ENCODE peak calls at places on chromosomes 13 and 19, in four cellular contexts. Z is mammary epithelial cell, V is lower leg skin, R is adrenal gland. U is an unnamed sample.
A peak's percentile ranks its signal among the peaks of the same experiment; 100 is the strongest.

GRCh38 chr13:23467048-23467931 is 33.8 kb upstream of the SACS start:
- DNase-seq in Z (no peak), V (no peak), R (peak; percentile 54), U (no peak)

GRCh38 chr13:94673841-94674240 is 38.5 kb downstream of the SOX21 start:
- DNase-seq in Z (peak; percentile 27), V (no peak), R (no peak), U (no peak)

GRCh38 chr13:98981596-98982195 is 3.8 kb upstream of the DOCK9 start:
- DNase-seq in Z (no peak), V (no peak), R (no peak), U (no peak)

GRCh38 chr13:104635879-104636278 is 1569.7 kb upstream of the SLC10A2 start:
- DNase-seq in Z (no peak), V (no peak), R (no peak), U (no peak)

GRCh38 chr13:114088234-114088633 is 44.2 kb downstream of the RASA3 start:
- DNase-seq in Z (no peak), V (peak; percentile 29), R (no peak), U (no peak)

GRCh38 chr19:4452230-4452990 is 5.2 kb downstream of the UBXN6 start:
- DNase-seq in Z (no peak), V (no peak), R (no peak), U (no peak)

GRCh38 chr19:51965583-51965982 is 21.1 kb downstream of the ZNF350 start:
- DNase-seq in Z (no peak), V (no peak), R (no peak), U (no peak)

GRCh38 chr19:38617764-38618589 is at the start of gene MAP4K1:
- DNase-seq in Z (no peak), V (peak; percentile 90), R (peak; percentile 65), U (no peak)

GRCh38 chr19:54470991-54471782 is 1.9 kb downstream of the CDC42EP5 start:
- DNase-seq in Z (no peak), V (peak; percentile 91), R (no peak), U (peak; percentile 52)

GRCh38 chr19:38989066-38989605 is 13.6 kb upstream of the FBXO17 start:
- DNase-seq in Z (no peak), V (no peak), R (no peak), U (peak; percentile 61)

GRCh38 chr13:62375653-62376052 is 960.0 kb upstream of the PCDH20 start:
- DNase-seq in Z (no peak), V (no peak), R (no peak), U (no peak)

GRCh38 chr13:101258509-101258908 is 157.8 kb downstream of the NALCN start:
- DNase-seq in Z (no peak), V (no peak), R (no peak), U (no peak)

GRCh38 chr13:101262306-101262705 is 154.0 kb downstream of the NALCN start:
- DNase-seq in Z (no peak), V (no peak), R (no peak), U (no peak)

DNA sequence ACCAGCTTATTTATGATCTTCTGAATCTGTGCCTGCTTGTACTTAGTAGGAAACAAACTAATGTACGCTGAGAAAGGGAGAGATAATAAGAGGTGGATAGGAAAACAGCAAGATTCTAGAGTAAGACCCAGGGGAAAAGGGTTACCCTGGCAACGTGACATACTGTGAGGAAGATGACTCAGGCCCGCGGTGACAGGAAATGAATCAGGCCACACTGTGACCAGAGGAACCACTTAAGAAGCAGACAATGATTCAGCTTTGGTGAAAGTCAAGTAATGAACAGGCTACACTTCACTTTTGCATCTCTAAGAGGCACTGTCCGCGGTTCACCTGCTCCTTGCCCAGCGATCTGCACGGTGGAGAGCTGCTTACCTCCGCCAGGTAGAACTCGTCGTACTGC is 158.2 kb downstream of the NALCN start:
- DNase-seq in Z (peak; percentile 64), V (no peak), R (no peak), U (peak; percentile 31)
- TF ChIP-seq CTCF in Z (no peak), V (no peak), R (no peak), U (no peak)

DNA sequence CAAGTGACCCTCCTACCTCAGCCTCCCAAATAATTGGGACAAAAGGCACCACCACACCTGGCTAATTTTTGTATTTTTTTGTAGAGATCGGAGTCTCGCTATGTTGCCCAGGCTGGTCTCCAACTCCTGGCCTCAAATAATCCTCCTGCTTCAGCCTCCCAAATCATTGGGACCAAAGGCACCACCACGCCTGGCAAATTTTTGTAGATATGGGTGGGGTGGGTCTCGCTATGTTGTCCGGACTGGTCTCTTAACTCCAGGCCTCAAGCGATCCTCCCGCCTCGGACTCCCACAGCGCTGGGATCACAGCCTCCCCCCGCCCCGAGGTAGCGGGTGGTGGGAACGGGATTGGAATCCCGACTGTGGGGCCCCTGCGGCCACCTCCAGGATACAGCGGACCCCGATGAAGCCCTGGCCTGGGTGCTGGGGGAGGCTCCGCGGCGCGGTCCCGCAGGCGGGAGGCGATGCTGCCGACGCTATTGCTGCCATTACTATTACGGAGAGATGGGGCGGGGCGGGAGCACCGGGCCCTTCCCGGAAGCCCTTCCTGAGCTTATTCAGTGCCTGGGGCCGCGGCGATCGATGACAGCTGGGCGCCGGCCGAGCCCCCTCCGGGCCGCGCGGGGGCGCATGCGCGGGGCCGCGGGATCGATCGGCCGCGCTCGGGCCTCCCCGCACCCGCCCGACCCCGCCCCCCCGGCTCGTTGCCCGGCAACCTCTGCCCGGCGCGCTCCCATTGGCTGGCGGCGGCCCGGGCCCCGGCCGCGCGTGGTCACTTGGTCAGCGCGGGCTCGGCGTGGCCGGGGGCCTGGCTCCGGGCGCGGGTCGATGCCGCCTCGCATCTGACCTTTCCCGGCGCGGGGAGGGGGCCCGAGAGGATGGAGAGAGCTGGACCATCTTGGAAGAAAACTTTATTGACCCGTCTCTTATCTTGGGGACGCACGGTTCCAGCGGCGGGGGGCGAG is 27.9 kb upstream of the ONECUT3 start:
- DNase-seq in Z (peak; percentile 27), V (no peak), R (peak; percentile 69), U (peak; percentile 75)
- TF ChIP-seq CTCF in Z (peak; percentile 2), V (no peak), R (no peak), U (no peak)

GRCh38 chr13:27171830-27172494 is 351 bp upstream of the USP12 start:
- DNase-seq in Z (peak; percentile 88), V (peak; percentile 98), R (peak; percentile 93), U (peak; percentile 90)
- TF ChIP-seq CTCF in Z (peak; percentile 22), V (no peak), R (no peak), U (no peak)

GRCh38 chr19:18519962-18520847 is 1.7 kb downstream of the ELL start:
- DNase-seq in Z (peak; percentile 77), V (peak; percentile 91), R (peak; percentile 85), U (peak; percentile 71)
- TF ChIP-seq CTCF in Z (peak; percentile 83), V (no peak), R (peak; percentile 72), U (peak; percentile 59)

GRCh38 chr19:41089955-41090354 is 1.7 kb downstream of the CYP2A13 start:
- DNase-seq in Z (no peak), V (no peak), R (no peak), U (peak; percentile 27)
- TF ChIP-seq CTCF in Z (no peak), V (no peak), R (no peak), U (no peak)

GRCh38 chr13:41596190-41596589 is 138.8 kb downstream of the RGCC start:
- DNase-seq in Z (no peak), V (no peak), R (no peak), U (no peak)
- TF ChIP-seq CTCF in Z (no peak), V (no peak), R (no peak), U (no peak)

DNA sequence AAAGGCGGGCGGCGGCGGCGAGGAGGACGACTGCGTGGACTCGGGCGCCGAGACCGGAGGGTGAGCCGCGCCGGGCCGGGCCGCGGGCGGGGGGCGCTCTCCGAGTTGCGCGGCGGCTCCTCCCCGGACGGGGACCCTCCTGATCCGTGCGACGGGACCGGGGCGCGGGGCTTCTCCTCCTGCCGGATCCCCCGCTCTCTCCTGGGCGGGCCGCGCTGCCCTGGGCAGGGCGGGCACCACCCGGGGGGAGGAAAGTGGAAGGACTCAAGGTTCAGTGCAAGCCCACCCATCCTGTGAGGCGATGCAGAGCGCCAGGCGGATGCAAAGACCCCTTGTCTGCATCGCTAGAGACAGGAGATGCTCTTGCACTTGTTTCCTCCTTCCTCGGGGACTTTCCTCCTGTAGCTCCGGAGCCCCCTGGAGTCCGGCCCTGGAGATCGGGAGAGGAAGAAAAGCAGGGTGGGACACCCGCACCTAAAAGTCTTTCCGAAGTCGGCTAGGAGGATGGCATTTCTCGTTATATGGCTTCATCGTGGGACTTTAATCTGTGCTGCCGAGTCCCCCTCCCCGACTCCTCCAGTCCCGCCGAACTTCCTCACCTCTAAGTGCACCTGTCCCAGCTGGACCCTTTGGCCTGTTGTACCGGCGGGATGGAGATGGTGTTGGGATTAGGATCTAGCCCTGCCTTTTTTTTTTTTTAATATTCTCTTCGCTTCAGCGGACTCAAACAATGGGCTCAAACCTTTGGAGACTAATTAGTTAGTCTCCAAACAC is 499 bp downstream of the FAM124A start:
- DNase-seq in Z (no peak), V (no peak), R (no peak), U (peak; percentile 1)
- TF ChIP-seq CTCF in Z (no peak), V (no peak), R (no peak), U (no peak)

DNA sequence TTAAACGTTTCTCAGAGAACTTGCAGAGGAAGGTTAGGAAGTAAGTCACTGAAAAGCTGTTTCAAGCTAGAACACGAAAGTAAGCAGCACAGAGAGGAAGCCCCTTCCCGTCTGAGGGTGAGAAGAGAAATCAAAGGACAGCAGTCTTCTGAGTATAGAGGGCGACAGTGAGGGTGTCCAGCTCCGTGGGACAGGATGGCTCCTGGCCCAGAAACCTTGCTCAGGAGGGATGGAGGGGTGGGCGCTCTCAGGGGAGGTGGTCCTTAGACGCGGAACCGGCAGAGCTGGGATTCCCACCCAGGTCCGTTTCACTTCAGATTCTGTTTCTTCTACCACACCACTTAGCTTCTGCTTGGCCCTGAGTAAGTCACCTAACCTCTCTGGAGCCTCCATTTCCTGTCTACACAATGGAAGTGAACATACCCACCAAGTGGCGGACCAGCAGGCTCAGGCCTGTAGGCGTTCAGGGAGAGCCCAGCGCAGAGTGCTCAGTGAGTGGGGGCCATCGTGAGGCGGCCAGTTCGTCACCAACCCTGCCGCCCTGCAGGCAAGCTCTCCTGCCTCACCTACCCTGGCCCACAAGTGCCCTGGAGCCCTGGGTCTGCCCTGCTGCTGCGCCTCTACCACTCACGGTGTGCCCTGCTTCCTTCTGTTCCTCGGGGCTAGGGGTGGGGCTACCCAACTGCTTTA is 5.5 kb upstream of the RSPH6A start:
- DNase-seq in Z (no peak), V (no peak), R (no peak), U (no peak)
- TF ChIP-seq CTCF in Z (no peak), V (no peak), R (no peak), U (no peak)

GRCh38 chr19:15303105-15303780 is 29.1 kb downstream of the BRD4 start:
- DNase-seq in Z (no peak), V (no peak), R (no peak), U (no peak)
- TF ChIP-seq CTCF in Z (no peak), V (no peak), R (no peak), U (no peak)

DNA sequence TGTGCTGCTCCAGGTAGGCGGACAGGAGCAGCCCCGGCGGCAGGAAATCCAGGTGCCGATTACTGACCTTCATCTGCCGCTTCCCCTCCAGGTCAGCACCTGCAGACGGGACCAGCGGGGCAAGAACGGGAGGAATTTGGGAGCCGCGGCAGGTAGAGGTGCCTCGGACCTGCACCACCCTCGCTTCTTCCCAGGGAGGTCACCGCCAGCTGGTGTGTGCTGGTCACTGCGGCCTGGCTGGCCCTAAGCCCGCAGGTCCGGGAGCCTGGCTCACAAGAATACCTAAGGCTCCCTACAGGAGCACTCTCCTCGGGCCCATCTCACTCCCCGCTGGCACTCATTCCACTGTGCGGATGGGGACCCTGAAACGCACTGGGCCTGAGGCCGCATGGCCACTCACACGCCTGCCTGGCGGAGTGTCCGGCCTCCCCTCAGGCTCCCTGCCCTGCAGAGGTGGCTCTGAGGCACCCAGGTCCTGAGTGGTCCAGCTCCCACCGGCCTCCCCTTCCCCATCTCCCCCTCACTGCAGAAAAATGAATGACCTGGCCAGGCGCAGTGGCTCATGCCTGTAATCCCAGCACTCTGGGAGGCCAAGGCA is 4.3 kb downstream of the RNU6-9 start:
- DNase-seq in Z (no peak), V (no peak), R (no peak), U (no peak)
- TF ChIP-seq CTCF in Z (no peak), V (no peak), R (no peak), U (no peak)

U was measured in Calu3.